ENCODE peak calls at places on chromosomes 4 and X, in ten cellular contexts. One of them, this sample, is unnamed.
A peak's percentile ranks its signal among the peaks of the same experiment; 100 is the strongest.

GRCh38 chr4:6319530-6320150 is 50.0 kb downstream of the WFS1 start:
- DNase-seq in T-helper 1 cell: no peak
- DNase-seq in smooth muscle cell of the brain vasculature: peak; percentile 12
- DNase-seq in Daoy: peak; percentile 49
- DNase-seq in naive thymus-derived CD8-positive, alpha-beta T cell: no peak
- DNase-seq in sciatic nerve: no peak
- DNase-seq in activated naive CD4-positive, alpha-beta T cell treated with anti-CD3 and anti-CD28 coated beads for 36 hours: no peak
- DNase-seq in choroid plexus epithelial cell: no peak
- DNase-seq in stimulated activated CD4-positive, alpha-beta T cell treated with anti-CD3 and anti-CD28 coated beads, Interleukin-15, amount 100 ng/mL, for 48 hours: no peak
- DNase-seq in iPS DF 6.9: no peak
- DNase-seq in this sample: no peak

GRCh38 chr4:185004562-185005208 is 13.6 kb upstream of the HELT start:
- DNase-seq in T-helper 1 cell: no peak
- DNase-seq in smooth muscle cell of the brain vasculature: no peak
- DNase-seq in Daoy: no peak
- DNase-seq in naive thymus-derived CD8-positive, alpha-beta T cell: no peak
- DNase-seq in sciatic nerve: peak; percentile 66
- DNase-seq in activated naive CD4-positive, alpha-beta T cell treated with anti-CD3 and anti-CD28 coated beads for 36 hours: no peak
- DNase-seq in choroid plexus epithelial cell: peak; percentile 15
- DNase-seq in stimulated activated CD4-positive, alpha-beta T cell treated with anti-CD3 and anti-CD28 coated beads, Interleukin-15, amount 100 ng/mL, for 48 hours: no peak
- DNase-seq in iPS DF 6.9: no peak
- DNase-seq in this sample: no peak

GRCh38 chrX:17737707-17738001 is 361 bp downstream of the SCML1 start:
- DNase-seq in T-helper 1 cell: no peak
- DNase-seq in smooth muscle cell of the brain vasculature: no peak
- DNase-seq in Daoy: no peak
- DNase-seq in naive thymus-derived CD8-positive, alpha-beta T cell: peak; percentile 67
- DNase-seq in sciatic nerve: no peak
- DNase-seq in activated naive CD4-positive, alpha-beta T cell treated with anti-CD3 and anti-CD28 coated beads for 36 hours: no peak
- DNase-seq in choroid plexus epithelial cell: no peak
- DNase-seq in stimulated activated CD4-positive, alpha-beta T cell treated with anti-CD3 and anti-CD28 coated beads, Interleukin-15, amount 100 ng/mL, for 48 hours: no peak
- DNase-seq in iPS DF 6.9: no peak
- DNase-seq in this sample: no peak

GRCh38 chr4:44002368-44002767 is 446.2 kb downstream of the KCTD8 start:
- DNase-seq in T-helper 1 cell: no peak
- DNase-seq in smooth muscle cell of the brain vasculature: no peak
- DNase-seq in Daoy: no peak
- DNase-seq in naive thymus-derived CD8-positive, alpha-beta T cell: no peak
- DNase-seq in sciatic nerve: no peak
- DNase-seq in activated naive CD4-positive, alpha-beta T cell treated with anti-CD3 and anti-CD28 coated beads for 36 hours: no peak
- DNase-seq in choroid plexus epithelial cell: no peak
- DNase-seq in stimulated activated CD4-positive, alpha-beta T cell treated with anti-CD3 and anti-CD28 coated beads, Interleukin-15, amount 100 ng/mL, for 48 hours: no peak
- DNase-seq in iPS DF 6.9: no peak
- DNase-seq in this sample: no peak

GRCh38 chrX:4268676-4269075 is 555.2 kb upstream of the PRKX start:
- DNase-seq in T-helper 1 cell: no peak
- DNase-seq in smooth muscle cell of the brain vasculature: no peak
- DNase-seq in Daoy: no peak
- DNase-seq in naive thymus-derived CD8-positive, alpha-beta T cell: no peak
- DNase-seq in sciatic nerve: no peak
- DNase-seq in activated naive CD4-positive, alpha-beta T cell treated with anti-CD3 and anti-CD28 coated beads for 36 hours: no peak
- DNase-seq in choroid plexus epithelial cell: no peak
- DNase-seq in stimulated activated CD4-positive, alpha-beta T cell treated with anti-CD3 and anti-CD28 coated beads, Interleukin-15, amount 100 ng/mL, for 48 hours: no peak
- DNase-seq in iPS DF 6.9: no peak
- DNase-seq in this sample: no peak

GRCh38 chr4:44583393-44583792 is 68.0 kb downstream of the YIPF7 start:
- DNase-seq in T-helper 1 cell: no peak
- DNase-seq in smooth muscle cell of the brain vasculature: no peak
- DNase-seq in Daoy: no peak
- DNase-seq in naive thymus-derived CD8-positive, alpha-beta T cell: no peak
- DNase-seq in sciatic nerve: no peak
- DNase-seq in activated naive CD4-positive, alpha-beta T cell treated with anti-CD3 and anti-CD28 coated beads for 36 hours: no peak
- DNase-seq in choroid plexus epithelial cell: no peak
- DNase-seq in stimulated activated CD4-positive, alpha-beta T cell treated with anti-CD3 and anti-CD28 coated beads, Interleukin-15, amount 100 ng/mL, for 48 hours: no peak
- DNase-seq in iPS DF 6.9: peak; percentile 5
- DNase-seq in this sample: peak; percentile 24

GRCh38 chrX:10399152-10399741 is 221.1 kb downstream of the MID1 start:
- DNase-seq in T-helper 1 cell: no peak
- DNase-seq in smooth muscle cell of the brain vasculature: no peak
- DNase-seq in Daoy: no peak
- DNase-seq in naive thymus-derived CD8-positive, alpha-beta T cell: no peak
- DNase-seq in sciatic nerve: no peak
- DNase-seq in activated naive CD4-positive, alpha-beta T cell treated with anti-CD3 and anti-CD28 coated beads for 36 hours: no peak
- DNase-seq in choroid plexus epithelial cell: no peak
- DNase-seq in stimulated activated CD4-positive, alpha-beta T cell treated with anti-CD3 and anti-CD28 coated beads, Interleukin-15, amount 100 ng/mL, for 48 hours: no peak
- DNase-seq in iPS DF 6.9: peak; percentile 0
- DNase-seq in this sample: no peak

GRCh38 chrX:56994375-56995270 is 718 bp downstream of the SPIN3 start:
- DNase-seq in T-helper 1 cell: no peak
- DNase-seq in smooth muscle cell of the brain vasculature: no peak
- DNase-seq in Daoy: no peak
- DNase-seq in naive thymus-derived CD8-positive, alpha-beta T cell: no peak
- DNase-seq in sciatic nerve: no peak
- DNase-seq in activated naive CD4-positive, alpha-beta T cell treated with anti-CD3 and anti-CD28 coated beads for 36 hours: no peak
- DNase-seq in choroid plexus epithelial cell: no peak
- DNase-seq in stimulated activated CD4-positive, alpha-beta T cell treated with anti-CD3 and anti-CD28 coated beads, Interleukin-15, amount 100 ng/mL, for 48 hours: no peak
- DNase-seq in iPS DF 6.9: no peak
- DNase-seq in this sample: no peak

GRCh38 chr4:6749340-6750171 is 33.0 kb upstream of the KIAA0232 start:
- DNase-seq in T-helper 1 cell: no peak
- DNase-seq in smooth muscle cell of the brain vasculature: no peak
- DNase-seq in Daoy: peak; percentile 72
- DNase-seq in naive thymus-derived CD8-positive, alpha-beta T cell: no peak
- DNase-seq in sciatic nerve: peak; percentile 82
- DNase-seq in activated naive CD4-positive, alpha-beta T cell treated with anti-CD3 and anti-CD28 coated beads for 36 hours: no peak
- DNase-seq in choroid plexus epithelial cell: peak; percentile 16
- DNase-seq in stimulated activated CD4-positive, alpha-beta T cell treated with anti-CD3 and anti-CD28 coated beads, Interleukin-15, amount 100 ng/mL, for 48 hours: no peak
- DNase-seq in iPS DF 6.9: no peak
- DNase-seq in this sample: peak; percentile 81

GRCh38 chr4:155094421-155094820 is 114.0 kb upstream of the NPY2R start:
- DNase-seq in T-helper 1 cell: no peak
- DNase-seq in smooth muscle cell of the brain vasculature: no peak
- DNase-seq in Daoy: no peak
- DNase-seq in naive thymus-derived CD8-positive, alpha-beta T cell: no peak
- DNase-seq in sciatic nerve: no peak
- DNase-seq in activated naive CD4-positive, alpha-beta T cell treated with anti-CD3 and anti-CD28 coated beads for 36 hours: no peak
- DNase-seq in choroid plexus epithelial cell: peak; percentile 18
- DNase-seq in stimulated activated CD4-positive, alpha-beta T cell treated with anti-CD3 and anti-CD28 coated beads, Interleukin-15, amount 100 ng/mL, for 48 hours: no peak
- DNase-seq in iPS DF 6.9: no peak
- DNase-seq in this sample: no peak

GRCh38 chr4:70365479-70365878 is 4.9 kb downstream of the SMR3A start:
- DNase-seq in T-helper 1 cell: no peak
- DNase-seq in smooth muscle cell of the brain vasculature: no peak
- DNase-seq in Daoy: peak; percentile 11
- DNase-seq in naive thymus-derived CD8-positive, alpha-beta T cell: no peak
- DNase-seq in sciatic nerve: no peak
- DNase-seq in activated naive CD4-positive, alpha-beta T cell treated with anti-CD3 and anti-CD28 coated beads for 36 hours: no peak
- DNase-seq in choroid plexus epithelial cell: no peak
- DNase-seq in stimulated activated CD4-positive, alpha-beta T cell treated with anti-CD3 and anti-CD28 coated beads, Interleukin-15, amount 100 ng/mL, for 48 hours: no peak
- DNase-seq in iPS DF 6.9: no peak
- DNase-seq in this sample: no peak

GRCh38 chrX:69034451-69034850 is 130.8 kb downstream of the PJA1 start:
- DNase-seq in T-helper 1 cell: no peak
- DNase-seq in smooth muscle cell of the brain vasculature: no peak
- DNase-seq in Daoy: no peak
- DNase-seq in naive thymus-derived CD8-positive, alpha-beta T cell: no peak
- DNase-seq in sciatic nerve: no peak
- DNase-seq in activated naive CD4-positive, alpha-beta T cell treated with anti-CD3 and anti-CD28 coated beads for 36 hours: no peak
- DNase-seq in choroid plexus epithelial cell: no peak
- DNase-seq in stimulated activated CD4-positive, alpha-beta T cell treated with anti-CD3 and anti-CD28 coated beads, Interleukin-15, amount 100 ng/mL, for 48 hours: no peak
- DNase-seq in iPS DF 6.9: no peak
- DNase-seq in this sample: no peak

GRCh38 chrX:10485331-10485730 is 135.1 kb downstream of the MID1 start:
- DNase-seq in T-helper 1 cell: no peak
- DNase-seq in smooth muscle cell of the brain vasculature: no peak
- DNase-seq in Daoy: no peak
- DNase-seq in naive thymus-derived CD8-positive, alpha-beta T cell: no peak
- DNase-seq in sciatic nerve: no peak
- DNase-seq in activated naive CD4-positive, alpha-beta T cell treated with anti-CD3 and anti-CD28 coated beads for 36 hours: no peak
- DNase-seq in choroid plexus epithelial cell: no peak
- DNase-seq in stimulated activated CD4-positive, alpha-beta T cell treated with anti-CD3 and anti-CD28 coated beads, Interleukin-15, amount 100 ng/mL, for 48 hours: no peak
- DNase-seq in iPS DF 6.9: no peak
- DNase-seq in this sample: no peak

GRCh38 chrX:34655496-34656258 is 1.4 kb downstream of the TMEM47 start:
- DNase-seq in T-helper 1 cell: no peak
- DNase-seq in smooth muscle cell of the brain vasculature: no peak
- DNase-seq in Daoy: no peak
- DNase-seq in naive thymus-derived CD8-positive, alpha-beta T cell: no peak
- DNase-seq in sciatic nerve: no peak
- DNase-seq in activated naive CD4-positive, alpha-beta T cell treated with anti-CD3 and anti-CD28 coated beads for 36 hours: no peak
- DNase-seq in choroid plexus epithelial cell: peak; percentile 58
- DNase-seq in stimulated activated CD4-positive, alpha-beta T cell treated with anti-CD3 and anti-CD28 coated beads, Interleukin-15, amount 100 ng/mL, for 48 hours: no peak
- DNase-seq in iPS DF 6.9: no peak
- DNase-seq in this sample: peak; percentile 44

GRCh38 chr4:43331226-43332078 is 438.9 kb downstream of the GRXCR1 start:
- DNase-seq in T-helper 1 cell: no peak
- DNase-seq in smooth muscle cell of the brain vasculature: no peak
- DNase-seq in Daoy: no peak
- DNase-seq in naive thymus-derived CD8-positive, alpha-beta T cell: no peak
- DNase-seq in sciatic nerve: no peak
- DNase-seq in activated naive CD4-positive, alpha-beta T cell treated with anti-CD3 and anti-CD28 coated beads for 36 hours: no peak
- DNase-seq in choroid plexus epithelial cell: peak; percentile 30
- DNase-seq in stimulated activated CD4-positive, alpha-beta T cell treated with anti-CD3 and anti-CD28 coated beads, Interleukin-15, amount 100 ng/mL, for 48 hours: no peak
- DNase-seq in iPS DF 6.9: no peak
- DNase-seq in this sample: no peak

GRCh38 chr4:77818667-77819408 is at the start of gene CNOT6L:
- DNase-seq in T-helper 1 cell: peak; percentile 70
- DNase-seq in smooth muscle cell of the brain vasculature: no peak
- DNase-seq in Daoy: peak; percentile 62
- DNase-seq in naive thymus-derived CD8-positive, alpha-beta T cell: peak; percentile 89
- DNase-seq in sciatic nerve: peak; percentile 84
- DNase-seq in activated naive CD4-positive, alpha-beta T cell treated with anti-CD3 and anti-CD28 coated beads for 36 hours: peak; percentile 72
- DNase-seq in choroid plexus epithelial cell: peak; percentile 84
- DNase-seq in stimulated activated CD4-positive, alpha-beta T cell treated with anti-CD3 and anti-CD28 coated beads, Interleukin-15, amount 100 ng/mL, for 48 hours: peak; percentile 65
- DNase-seq in iPS DF 6.9: no peak
- DNase-seq in this sample: peak; percentile 71

GRCh38 chr4:53453385-53453784 is 75.9 kb downstream of the FIP1L1 start:
- DNase-seq in T-helper 1 cell: no peak
- DNase-seq in smooth muscle cell of the brain vasculature: no peak
- DNase-seq in Daoy: no peak
- DNase-seq in naive thymus-derived CD8-positive, alpha-beta T cell: no peak
- DNase-seq in sciatic nerve: no peak
- DNase-seq in activated naive CD4-positive, alpha-beta T cell treated with anti-CD3 and anti-CD28 coated beads for 36 hours: no peak
- DNase-seq in choroid plexus epithelial cell: peak; percentile 12
- DNase-seq in stimulated activated CD4-positive, alpha-beta T cell treated with anti-CD3 and anti-CD28 coated beads, Interleukin-15, amount 100 ng/mL, for 48 hours: no peak
- DNase-seq in iPS DF 6.9: no peak
- DNase-seq in this sample: no peak

GRCh38 chr4:147793569-147793968 is 61.7 kb downstream of the ARHGAP10 start:
- DNase-seq in T-helper 1 cell: no peak
- DNase-seq in smooth muscle cell of the brain vasculature: no peak
- DNase-seq in Daoy: no peak
- DNase-seq in naive thymus-derived CD8-positive, alpha-beta T cell: no peak
- DNase-seq in sciatic nerve: no peak
- DNase-seq in activated naive CD4-positive, alpha-beta T cell treated with anti-CD3 and anti-CD28 coated beads for 36 hours: no peak
- DNase-seq in choroid plexus epithelial cell: peak; percentile 45
- DNase-seq in stimulated activated CD4-positive, alpha-beta T cell treated with anti-CD3 and anti-CD28 coated beads, Interleukin-15, amount 100 ng/mL, for 48 hours: no peak
- DNase-seq in iPS DF 6.9: no peak
- DNase-seq in this sample: no peak

GRCh38 chrX:129979207-129979920 is 3.1 kb upstream of the BCORL1 start:
- DNase-seq in T-helper 1 cell: no peak
- DNase-seq in smooth muscle cell of the brain vasculature: no peak
- DNase-seq in Daoy: no peak
- DNase-seq in naive thymus-derived CD8-positive, alpha-beta T cell: no peak
- DNase-seq in sciatic nerve: no peak
- DNase-seq in activated naive CD4-positive, alpha-beta T cell treated with anti-CD3 and anti-CD28 coated beads for 36 hours: no peak
- DNase-seq in choroid plexus epithelial cell: peak; percentile 20
- DNase-seq in stimulated activated CD4-positive, alpha-beta T cell treated with anti-CD3 and anti-CD28 coated beads, Interleukin-15, amount 100 ng/mL, for 48 hours: no peak
- DNase-seq in iPS DF 6.9: no peak
- DNase-seq in this sample: peak; percentile 24

GRCh38 chrX:150544835-150545790 is 23.3 kb upstream of the MTM1 start:
- DNase-seq in T-helper 1 cell: no peak
- DNase-seq in smooth muscle cell of the brain vasculature: no peak
- DNase-seq in Daoy: no peak
- DNase-seq in naive thymus-derived CD8-positive, alpha-beta T cell: no peak
- DNase-seq in sciatic nerve: no peak
- DNase-seq in activated naive CD4-positive, alpha-beta T cell treated with anti-CD3 and anti-CD28 coated beads for 36 hours: no peak
- DNase-seq in choroid plexus epithelial cell: no peak
- DNase-seq in stimulated activated CD4-positive, alpha-beta T cell treated with anti-CD3 and anti-CD28 coated beads, Interleukin-15, amount 100 ng/mL, for 48 hours: no peak
- DNase-seq in iPS DF 6.9: no peak
- DNase-seq in this sample: no peak

GRCh38 chr4:54149323-54149722 is 49.4 kb downstream of the GSX2 start:
- DNase-seq in T-helper 1 cell: no peak
- DNase-seq in smooth muscle cell of the brain vasculature: no peak
- DNase-seq in Daoy: no peak
- DNase-seq in naive thymus-derived CD8-positive, alpha-beta T cell: no peak
- DNase-seq in sciatic nerve: no peak
- DNase-seq in activated naive CD4-positive, alpha-beta T cell treated with anti-CD3 and anti-CD28 coated beads for 36 hours: no peak
- DNase-seq in choroid plexus epithelial cell: no peak
- DNase-seq in stimulated activated CD4-positive, alpha-beta T cell treated with anti-CD3 and anti-CD28 coated beads, Interleukin-15, amount 100 ng/mL, for 48 hours: no peak
- DNase-seq in iPS DF 6.9: no peak
- DNase-seq in this sample: no peak

GRCh38 chrX:8455600-8455999 is 9.0 kb upstream of the VCX3B start:
- DNase-seq in T-helper 1 cell: no peak
- DNase-seq in smooth muscle cell of the brain vasculature: no peak
- DNase-seq in Daoy: no peak
- DNase-seq in naive thymus-derived CD8-positive, alpha-beta T cell: no peak
- DNase-seq in sciatic nerve: no peak
- DNase-seq in activated naive CD4-positive, alpha-beta T cell treated with anti-CD3 and anti-CD28 coated beads for 36 hours: no peak
- DNase-seq in choroid plexus epithelial cell: no peak
- DNase-seq in stimulated activated CD4-positive, alpha-beta T cell treated with anti-CD3 and anti-CD28 coated beads, Interleukin-15, amount 100 ng/mL, for 48 hours: no peak
- DNase-seq in iPS DF 6.9: no peak
- DNase-seq in this sample: no peak

GRCh38 chrX:22296871-22297270 is 24.2 kb downstream of the CBLL2 start:
- DNase-seq in T-helper 1 cell: no peak
- DNase-seq in smooth muscle cell of the brain vasculature: no peak
- DNase-seq in Daoy: no peak
- DNase-seq in naive thymus-derived CD8-positive, alpha-beta T cell: no peak
- DNase-seq in sciatic nerve: no peak
- DNase-seq in activated naive CD4-positive, alpha-beta T cell treated with anti-CD3 and anti-CD28 coated beads for 36 hours: no peak
- DNase-seq in choroid plexus epithelial cell: no peak
- DNase-seq in stimulated activated CD4-positive, alpha-beta T cell treated with anti-CD3 and anti-CD28 coated beads, Interleukin-15, amount 100 ng/mL, for 48 hours: no peak
- DNase-seq in iPS DF 6.9: no peak
- DNase-seq in this sample: no peak